ENCODE peak calls at places on chromosomes 3 and 15, in eight cellular contexts. K is H1, L is spleen, Q is endothelial cell of umbilical vein, E is esophagus muscularis mucosa, B is HCT116, M is prostate gland, T is upper lobe of left lung. Z is an unnamed sample.
A peak's percentile ranks its signal among the peaks of the same experiment; 100 is the strongest.

GRCh38 chr15:33278816-33279612 is 31.8 kb upstream of the RYR3 start:
- DNase-seq in L (no peak), B (peak; percentile 92), K (no peak), E (peak; percentile 81), M (no peak), T (peak; percentile 2), Q (peak; percentile 76), Z (no peak)

GRCh38 chr15:23447107-23447500 is at the start of gene GOLGA6L2:
- DNase-seq in T (no peak), Q (no peak), K (no peak), L (no peak), E (no peak), B (peak; percentile 77), M (no peak), Z (no peak)

GRCh38 chr15:75171408-75171807 is 30.3 kb upstream of the C15orf39 start:
- DNase-seq in E (no peak), T (no peak), Q (peak; percentile 58), M (no peak), K (no peak), B (no peak), L (no peak), Z (no peak)

GRCh38 chr15:33460166-33460805 is 149.5 kb downstream of the RYR3 start:
- DNase-seq in Q (no peak), T (no peak), K (no peak), L (no peak), B (no peak), M (no peak), E (no peak), Z (no peak)

GRCh38 chr3:152737021-152737908 is 97.7 kb upstream of the P2RY1 start:
- DNase-seq in K (no peak), M (no peak), E (no peak), T (no peak), L (no peak), B (peak; percentile 16), Q (no peak), Z (no peak)

GRCh38 chr15:99732268-99732641 is 982 bp downstream of the LYSMD4 start:
- DNase-seq in Q (no peak), B (no peak), L (no peak), E (no peak), T (no peak), K (no peak), M (no peak), Z (no peak)

GRCh38 chr15:32029409-32029861 is 880 bp upstream of the CHRNA7 start:
- DNase-seq in B (no peak), M (no peak), Q (peak; percentile 10), E (no peak), K (peak; percentile 63), L (peak; percentile 71), T (peak; percentile 58), Z (no peak)

GRCh38 chr3:169477790-169478189 is 185.7 kb downstream of the MECOM start:
- DNase-seq in M (no peak), Q (no peak), T (no peak), B (no peak), K (no peak), E (no peak), L (no peak), Z (no peak)

GRCh38 chr3:62132027-62132590 is 241.2 kb downstream of the FEZF2 start:
- DNase-seq in M (no peak), T (no peak), L (no peak), K (no peak), Q (no peak), E (no peak), B (no peak), Z (no peak)

GRCh38 chr3:141368925-141369794 is 856 bp downstream of the ZBTB38 start:
- DNase-seq in T (no peak), E (no peak), B (no peak), K (no peak), Q (peak; percentile 77), M (no peak), L (no peak), Z (no peak)

GRCh38 chr15:32909431-32909830 is 191.6 kb downstream of the GREM1 start:
- DNase-seq in Q (peak; percentile 25), M (no peak), E (no peak), K (no peak), T (no peak), B (no peak), L (no peak), Z (no peak)

GRCh38 chr3:169429328-169429727 is 234.2 kb downstream of the MECOM start:
- DNase-seq in L (no peak), B (no peak), T (no peak), E (no peak), K (no peak), Q (no peak), M (no peak), Z (no peak)

GRCh38 chr3:62662680-62663079 is 212.5 kb downstream of the CADPS start:
- DNase-seq in Q (no peak), L (no peak), T (no peak), K (no peak), B (no peak), M (no peak), E (no peak), Z (no peak)

GRCh38 chr3:14324224-14324944 is 78.0 kb upstream of the SLC6A6 start:
- DNase-seq in L (peak; percentile 73), M (no peak), K (no peak), Q (no peak), B (peak; percentile 19), T (no peak), E (no peak), Z (peak; percentile 31)

GRCh38 chr3:193805448-193805847 is 212.4 kb downstream of the OPA1 start:
- DNase-seq in M (peak; percentile 70), E (no peak), L (no peak), T (no peak), B (peak; percentile 77), Q (peak; percentile 68), K (no peak), Z (peak; percentile 80)

GRCh38 chr3:78917541-78917940 is 850.3 kb downstream of the ROBO1 start:
- DNase-seq in T (no peak), M (no peak), K (no peak), B (no peak), E (no peak), Q (peak; percentile 11), L (no peak), Z (no peak)

GRCh38 chr15:61715082-61715481 is 345.2 kb downstream of the VPS13C start:
- DNase-seq in K (no peak), L (no peak), M (no peak), B (no peak), Q (no peak), T (no peak), E (peak; percentile 87), Z (no peak)

GRCh38 chr15:99631256-99631655 is 65.5 kb downstream of the MEF2A start:
- DNase-seq in M (no peak), T (no peak), L (peak; percentile 41), B (no peak), K (no peak), Q (peak; percentile 41), E (no peak), Z (no peak)

GRCh38 chr3:66938338-66938963 is 59.7 kb upstream of the KBTBD8 start:
- DNase-seq in M (peak; percentile 19), T (no peak), B (peak; percentile 44), Q (peak; percentile 61), K (no peak), L (no peak), E (no peak), Z (no peak)

GRCh38 chr15:31136016-31136415 is 34.5 kb upstream of the TRPM1 start:
- DNase-seq in K (no peak), L (no peak), M (no peak), E (peak; percentile 53), T (no peak), B (no peak), Q (no peak), Z (no peak)

GRCh38 chr3:14210281-14210670 is 31.7 kb downstream of the LSM3 start:
- DNase-seq in B (no peak), L (no peak), Q (no peak), M (no peak), K (no peak), T (no peak), E (no peak), Z (no peak)

GRCh38 chr3:113234028-113234427 is 22.7 kb downstream of the BOC start:
- DNase-seq in L (no peak), E (no peak), K (no peak), M (no peak), T (no peak), B (no peak), Q (no peak), Z (no peak)

GRCh38 chr3:46695962-46696922 is 2.8 kb upstream of the ALS2CL start:
- DNase-seq in E (no peak), K (no peak), M (no peak), Q (no peak), L (no peak), B (no peak), T (no peak), Z (no peak)

DNA sequence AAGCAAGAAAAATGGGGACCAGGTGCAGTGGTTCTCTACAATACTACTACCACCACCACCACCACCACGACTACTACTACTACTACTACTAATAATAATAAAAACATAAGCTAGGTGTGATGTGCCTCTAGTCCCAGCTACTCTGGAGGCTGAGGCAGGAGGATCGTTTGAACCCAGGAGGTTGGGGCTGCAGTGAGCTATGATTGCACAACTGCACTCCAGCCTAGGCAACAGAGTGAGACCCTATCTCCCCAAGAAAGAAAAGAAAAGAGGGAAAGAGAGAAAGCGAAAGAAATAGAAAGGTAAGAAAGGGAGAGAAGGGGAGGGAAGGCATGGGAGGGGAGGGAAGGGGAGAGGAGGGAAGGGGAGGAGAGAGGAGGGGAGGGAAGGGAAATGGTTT is 350.6 kb downstream of the FOXP1 start:
- DNase-seq in K (no peak), B (no peak), E (no peak), T (no peak), M (no peak), Q (no peak), L (no peak), Z (no peak)
- H3K4me1 ChIP-seq in K (peaks cover 7% of the 10 kb centered on the region), B (no peaks in the 10 kb centered on the region), E (peaks cover 42% of the 10 kb centered on the region), T (peaks cover 7% of the 10 kb centered on the region), M (no peaks in the 10 kb centered on the region), Q (no peaks in the 10 kb centered on the region), L (peaks cover 4% of the 10 kb centered on the region), Z (no peaks in the 10 kb centered on the region)

GRCh38 chr15:63067976-63068743 is 25.6 kb downstream of the TPM1 start:
- DNase-seq in T (no peak), E (no peak), K (no peak), Q (no peak), B (no peak), M (no peak), L (no peak), Z (no peak)
- TF ChIP-seq POLR2AphosphoS5 in T (no peak), E (peak; percentile 73), K (peak; percentile 69), Q (no peak), B (no peak), M (no peak), L (no peak), Z (no peak)

GRCh38 chr3:11001658-11002021 is 9.1 kb downstream of the SLC6A1 start:
- DNase-seq in K (no peak), T (no peak), L (no peak), M (no peak), E (no peak), Q (no peak), B (no peak), Z (no peak)
- H3K27me3 ChIP-seq in K (no peaks in the 10 kb centered on the region), T (no peaks in the 10 kb centered on the region), L (peaks cover 50% of the 10 kb centered on the region), M (peaks cover 5% of the 10 kb centered on the region), E (no peaks in the 10 kb centered on the region), Q (peaks cover 1% of the 10 kb centered on the region), B (peaks cover 34% of the 10 kb centered on the region), Z (peaks cover 45% of the 10 kb centered on the region)

GRCh38 chr3:69867941-69868505 is 128.8 kb downstream of the MITF start:
- DNase-seq in E (no peak), T (no peak), Q (no peak), K (no peak), L (no peak), B (no peak), M (no peak), Z (no peak)
- H3K4me1 ChIP-seq in E (peaks cover 66% of the 10 kb centered on the region), T (no peaks in the 10 kb centered on the region), Q (no peaks in the 10 kb centered on the region), K (no peaks in the 10 kb centered on the region), L (no peaks in the 10 kb centered on the region), B (no peaks in the 10 kb centered on the region), M (no peaks in the 10 kb centered on the region), Z (peaks cover 18% of the 10 kb centered on the region)

Z was measured in suprapubic skin.